ENCODE peak calls at places on chromosomes 12 and 14, in four cellular contexts. F, M, R and V are unnamed samples.

GRCh38 chr14:95514131-95515079 is 2.0 kb downstream of the SYNE3 start:
- DNase-seq in F (no peak), M (no peak), R (no peak), V (no peak)

GRCh38 chr14:92952497-92953298 is 29.7 kb downstream of the CHGA start:
- DNase-seq in F (no peak), M (no peak), R (no peak), V (no peak)

GRCh38 chr12:94805749-94806148 is 155.4 kb upstream of the TMCC3 start:
- DNase-seq in F (peak), M (peak), R (no peak), V (peak)

GRCh38 chr14:73754911-73755360 is 40.8 kb upstream of the PNMA1 start:
- DNase-seq in F (no peak), M (peak), R (no peak), V (peak)

GRCh38 chr12:45435945-45436710 is 220.2 kb downstream of the ANO6 start:
- DNase-seq in F (no peak), M (no peak), R (no peak), V (peak)

GRCh38 chr14:52663850-52664249 is 31.5 kb downstream of the ERO1A start:
- DNase-seq in F (no peak), M (no peak), R (no peak), V (no peak)

GRCh38 chr14:24059841-24060388 is 8.1 kb downstream of the CARMIL3 start:
- DNase-seq in F (no peak), M (no peak), R (no peak), V (no peak)

GRCh38 chr14:71610797-71611196 is 321.4 kb upstream of the RGS6 start:
- DNase-seq in F (no peak), M (no peak), R (no peak), V (no peak)

GRCh38 chr14:106277503-106277902 is 751.1 kb downstream of the TMEM121 start:
- DNase-seq in F (no peak), M (no peak), R (no peak), V (peak)

GRCh38 chr14:20836668-20837338 is 34.2 kb upstream of the RNASE1 start:
- DNase-seq in F (peak), M (peak), R (no peak), V (peak)

GRCh38 chr12:120181991-120182631 is 12.4 kb downstream of the GCN1 start:
- DNase-seq in F (peak), M (peak), R (no peak), V (peak)

GRCh38 chr12:69688021-69688420 is 11.1 kb downstream of the BEST3 start:
- DNase-seq in F (no peak), M (no peak), R (no peak), V (peak)

GRCh38 chr14:52948039-52948438 is 2.8 kb downstream of the FERMT2 start:
- DNase-seq in F (no peak), M (no peak), R (no peak), V (peak)

GRCh38 chr14:103398427-103399195 is 13.4 kb downstream of the MARK3 start:
- DNase-seq in F (no peak), M (no peak), R (no peak), V (peak)

GRCh38 chr12:123062682-123063426 is 82.4 kb downstream of the ARL6IP4 start:
- DNase-seq in F (peak), M (peak), R (no peak), V (peak)

GRCh38 chr14:85536835-85537195 is 6.9 kb downstream of the FLRT2 start:
- DNase-seq in F (no peak), M (peak), R (no peak), V (no peak)

GRCh38 chr14:91350813-91351507 is 66.7 kb downstream of the CCDC88C start:
- DNase-seq in F (no peak), M (no peak), R (peak), V (peak)

GRCh38 chr12:46486588-46486987 is 114.0 kb upstream of the SLC38A2 start:
- DNase-seq in F (no peak), M (no peak), R (no peak), V (no peak)

GRCh38 chr14:32702571-32702970 is 236.1 kb upstream of the NPAS3 start:
- DNase-seq in F (no peak), M (peak), R (peak), V (peak)

GRCh38 chr14:106845286-106846087 is 1319.1 kb downstream of the TMEM121 start:
- DNase-seq in F (no peak), M (no peak), R (no peak), V (peak)

GRCh38 chr14:72904840-72905561 is 11.1 kb upstream of the DPF3 start:
- DNase-seq in F (peak), M (peak), R (peak), V (peak)

GRCh38 chr14:38737657-38738056 is 365.4 kb downstream of the SEC23A start:
- DNase-seq in F (no peak), M (no peak), R (no peak), V (peak)

GRCh38 chr14:87430810-87431209 is 562.2 kb downstream of the GALC start:
- DNase-seq in F (no peak), M (peak), R (no peak), V (peak)

GRCh38 chr14:59301354-59301753 is 112.9 kb downstream of the DAAM1 start:
- DNase-seq in F (no peak), M (no peak), R (no peak), V (no peak)

GRCh38 chr12:102385343-102385742 is 95.0 kb downstream of the IGF1 start:
- DNase-seq in F (no peak), M (no peak), R (no peak), V (no peak)

GRCh38 chr14:64998455-64998931 is 11.8 kb downstream of the FNTB start:
- DNase-seq in F (peak), M (peak), R (no peak), V (peak)